ENCODE peak calls at places on chromosome 10, in five cellular contexts. C is upper lobe of left lung, I is K562, V is HepG2, T is GM12878. P is an unnamed sample.

GRCh38 chr10:102967123-102967522 is 49.0 kb downstream of the CNNM2 start:
- ATAC-seq in T (no peak), C (no peak), V (no peak), I (no peak), P (no peak)

GRCh38 chr10:7902413-7902812 is 84.1 kb downstream of the TAF3 start:
- ATAC-seq in I (peak), C (no peak), V (no peak), T (no peak), P (no peak)

GRCh38 chr10:126663880-126664279 is 6.6 kb downstream of the C10orf90 start:
- ATAC-seq in T (no peak), V (no peak), I (no peak), C (peak), P (no peak)

GRCh38 chr10:101137271-101137670 is 6.2 kb downstream of the TLX1 start:
- ATAC-seq in V (no peak), C (no peak), I (no peak), T (no peak), P (no peak)

GRCh38 chr10:74151879-74152722 is 1.1 kb downstream of the ADK start:
- ATAC-seq in C (no peak), V (no peak), T (no peak), I (no peak), P (no peak)

GRCh38 chr10:28411648-28412047 is 108.8 kb upstream of the MPP7 start:
- ATAC-seq in V (no peak), C (peak), T (peak), I (peak), P (no peak)

GRCh38 chr10:29617880-29618340 is 16.9 kb downstream of the SVIL start:
- ATAC-seq in C (peak), T (peak), V (peak), I (no peak), P (peak)

GRCh38 chr10:103635580-103635979 is 142.1 kb downstream of the NEURL1 start:
- ATAC-seq in C (no peak), T (no peak), V (no peak), I (no peak), P (no peak)

GRCh38 chr10:15478429-15478828 is 107.3 kb upstream of the FAM171A1 start:
- ATAC-seq in V (no peak), C (no peak), T (no peak), I (no peak), P (no peak)

GRCh38 chr10:17984563-17984962 is 32.8 kb downstream of the SLC39A12 start:
- ATAC-seq in T (no peak), C (no peak), V (no peak), I (no peak), P (no peak)

GRCh38 chr10:96618648-96619047 is 31.8 kb upstream of the TM9SF3 start:
- ATAC-seq in V (no peak), I (peak), C (no peak), T (no peak), P (peak)
- TF ChIP-seq POLR2A in V (no peak), I (no peak), C (no peak), T (no peak), P (no peak)

GRCh38 chr10:76284351-76284750 is 852.9 kb downstream of the LRMDA start:
- ATAC-seq in C (no peak), T (no peak), I (no peak), V (no peak), P (no peak)

GRCh38 chr10:76281704-76282103 is 850.3 kb downstream of the LRMDA start:
- ATAC-seq in T (no peak), I (no peak), V (no peak), C (no peak), P (no peak)

GRCh38 chr10:76278811-76279460 is 847.5 kb downstream of the LRMDA start:
- ATAC-seq in I (no peak), T (no peak), C (peak), V (no peak), P (no peak)

GRCh38 chr10:76285012-76285411 is 853.6 kb downstream of the LRMDA start:
- ATAC-seq in V (no peak), C (peak), T (no peak), I (no peak), P (no peak)

GRCh38 chr10:76282122-76283030 is 851.0 kb downstream of the LRMDA start:
- ATAC-seq in V (no peak), I (no peak), C (no peak), T (no peak), P (no peak)
- TF ChIP-seq POLR2AphosphoS5 in V (no peak), I (no peak), C (no peak), T (no peak), P (no peak)

GRCh38 chr10:62992145-62992721 is 140.9 kb upstream of the NRBF2 start:
- ATAC-seq in V (no peak), I (no peak), T (peak), C (no peak), P (peak)

GRCh38 chr10:62993121-62993520 is 140.0 kb upstream of the NRBF2 start:
- ATAC-seq in C (no peak), V (no peak), T (no peak), I (no peak), P (no peak)

DNA sequence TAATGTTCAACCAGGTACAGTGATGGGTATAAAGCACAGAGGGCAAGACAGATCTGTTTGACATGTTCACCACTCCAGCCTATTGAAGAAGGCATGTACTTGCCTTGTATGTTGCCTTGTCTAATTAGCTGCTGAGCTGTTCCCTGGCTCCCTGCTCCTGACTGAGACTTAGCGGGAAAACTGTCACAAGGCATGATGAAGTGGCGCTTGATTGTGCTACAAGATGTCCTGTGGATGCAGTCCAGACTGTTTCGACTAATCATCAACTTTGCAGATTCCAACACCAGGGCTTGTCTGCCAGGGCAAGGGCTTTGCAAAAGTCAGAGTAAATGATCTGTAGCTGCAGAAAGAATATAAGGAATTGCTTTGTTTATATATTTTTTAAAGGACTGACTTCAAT is 136.2 kb upstream of the NRBF2 start:
- ATAC-seq in I (no peak), V (no peak), T (no peak), C (no peak), P (no peak)
- TF ChIP-seq EP300 in I (no peak), V (no peak), T (no peak), C (no peak), P (no peak)

GRCh38 chr10:79384773-79385391 is 37.6 kb downstream of the PPIF start:
- ATAC-seq in C (no peak), V (no peak), T (no peak), I (no peak), P (no peak)
- TF ChIP-seq POLR2A in C (no peak), V (no peak), T (no peak), I (no peak), P (no peak)

GRCh38 chr10:124943301-124944092 is 1.6 kb downstream of the ZRANB1 start:
- ATAC-seq in I (no peak), C (peak), T (no peak), V (no peak), P (no peak)
- TF ChIP-seq POLR2AphosphoS5 in I (no peak), C (no peak), T (no peak), V (no peak), P (peak)

GRCh38 chr10:33638891-33639290 is 304.4 kb upstream of the NRP1 start:
- ATAC-seq in T (no peak), C (no peak), V (no peak), I (no peak), P (no peak)
- TF ChIP-seq EP300 in T (no peak), C (no peak), V (no peak), I (no peak), P (no peak)

DNA sequence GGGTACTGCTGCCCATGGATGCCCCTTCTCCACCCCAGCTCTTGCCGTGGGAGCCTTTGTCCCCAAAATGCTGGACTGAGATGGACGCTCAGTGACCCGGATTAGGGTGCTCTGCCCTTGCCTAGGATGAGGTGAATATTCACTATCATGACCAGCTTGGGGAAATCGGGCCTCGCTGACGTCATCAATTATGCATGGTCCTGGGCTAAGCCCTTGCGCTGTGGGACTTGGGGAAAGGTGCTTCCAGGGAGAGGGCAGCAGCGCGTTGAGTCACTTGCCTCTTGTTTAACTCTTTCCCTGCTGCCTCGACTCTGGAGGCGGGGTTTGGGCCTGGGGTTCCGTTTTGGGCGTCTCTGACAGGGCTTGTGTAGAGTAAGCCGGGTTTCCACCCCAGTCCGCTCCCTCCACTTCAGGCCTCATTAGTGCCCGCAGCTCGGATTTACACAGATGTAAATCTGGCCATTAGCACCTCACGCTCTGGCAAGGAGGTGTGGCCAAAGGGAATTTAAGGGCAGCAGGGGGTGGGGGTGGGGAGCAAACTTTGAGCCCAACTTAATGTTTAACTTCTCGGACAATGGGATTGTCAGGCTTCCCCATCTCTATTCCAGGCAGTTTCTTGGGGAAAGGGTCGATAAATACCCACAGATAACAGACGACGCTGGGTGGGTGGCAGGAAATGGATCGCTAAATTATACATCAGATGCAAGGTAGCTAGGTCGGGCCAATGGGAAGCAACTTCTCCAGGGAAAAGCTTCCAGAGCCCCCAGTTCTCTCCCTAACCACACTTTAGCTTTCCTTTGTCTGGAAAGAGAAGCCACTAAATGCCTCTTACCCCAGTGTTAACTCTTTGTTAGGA is 51.3 kb upstream of the TCF7L2 start:
- ATAC-seq in T (no peak), V (peak), I (peak), C (peak), P (peak)
- TF ChIP-seq POLR2A in T (no peak), V (peak), I (no peak), C (no peak), P (no peak)

P was measured in gastroesophageal sphincter.